ENCODE peak calls at places on chromosome 20, in five cellular contexts. One of them, this sample, is unnamed.

GRCh38 chr20:5400164-5400762 is 83.5 kb upstream of the PROKR2 start:
- DNase-seq in Right ventricle myocardium superior: no peak
- DNase-seq in activated CD4-positive, alpha-beta T cell treated with anti-CD3 and anti-CD28 coated beads, Interleukin-2, amount 50 U/mL, for 1 hour: no peak
- DNase-seq in effector CD4-positive, alpha-beta T cell: no peak
- DNase-seq in ovary: no peak
- DNase-seq in this sample: no peak

GRCh38 chr20:20821496-20822260 is 109.2 kb upstream of the RALGAPA2 start:
- DNase-seq in Right ventricle myocardium superior: no peak
- DNase-seq in ovary: no peak
- DNase-seq in effector CD4-positive, alpha-beta T cell: no peak
- DNase-seq in activated CD4-positive, alpha-beta T cell treated with anti-CD3 and anti-CD28 coated beads, Interleukin-2, amount 50 U/mL, for 1 hour: no peak
- DNase-seq in this sample: no peak

GRCh38 chr20:54476336-54476928 is 1.0 kb downstream of the DOK5 start:
- DNase-seq in Right ventricle myocardium superior: no peak
- DNase-seq in activated CD4-positive, alpha-beta T cell treated with anti-CD3 and anti-CD28 coated beads, Interleukin-2, amount 50 U/mL, for 1 hour: no peak
- DNase-seq in effector CD4-positive, alpha-beta T cell: no peak
- DNase-seq in ovary: peak
- DNase-seq in this sample: no peak

GRCh38 chr20:458766-459165 is 3.6 kb downstream of the TBC1D20 start:
- DNase-seq in effector CD4-positive, alpha-beta T cell: no peak
- DNase-seq in ovary: no peak
- DNase-seq in Right ventricle myocardium superior: no peak
- DNase-seq in activated CD4-positive, alpha-beta T cell treated with anti-CD3 and anti-CD28 coated beads, Interleukin-2, amount 50 U/mL, for 1 hour: no peak
- DNase-seq in this sample: no peak

GRCh38 chr20:53984354-53984753 is 86.0 kb downstream of the BCAS1 start:
- DNase-seq in ovary: no peak
- DNase-seq in activated CD4-positive, alpha-beta T cell treated with anti-CD3 and anti-CD28 coated beads, Interleukin-2, amount 50 U/mL, for 1 hour: no peak
- DNase-seq in Right ventricle myocardium superior: no peak
- DNase-seq in effector CD4-positive, alpha-beta T cell: no peak
- DNase-seq in this sample: peak

GRCh38 chr20:23235173-23236027 is 115.2 kb upstream of the NXT1 start:
- DNase-seq in effector CD4-positive, alpha-beta T cell: no peak
- DNase-seq in Right ventricle myocardium superior: peak
- DNase-seq in ovary: peak
- DNase-seq in activated CD4-positive, alpha-beta T cell treated with anti-CD3 and anti-CD28 coated beads, Interleukin-2, amount 50 U/mL, for 1 hour: no peak
- DNase-seq in this sample: peak

GRCh38 chr20:49766979-49767419 is 45.6 kb upstream of the SLC9A8 start:
- DNase-seq in activated CD4-positive, alpha-beta T cell treated with anti-CD3 and anti-CD28 coated beads, Interleukin-2, amount 50 U/mL, for 1 hour: no peak
- DNase-seq in effector CD4-positive, alpha-beta T cell: no peak
- DNase-seq in Right ventricle myocardium superior: no peak
- DNase-seq in ovary: no peak
- DNase-seq in this sample: no peak

GRCh38 chr20:1761116-1761515 is 103.5 kb upstream of the SIRPG start:
- DNase-seq in ovary: no peak
- DNase-seq in activated CD4-positive, alpha-beta T cell treated with anti-CD3 and anti-CD28 coated beads, Interleukin-2, amount 50 U/mL, for 1 hour: no peak
- DNase-seq in Right ventricle myocardium superior: no peak
- DNase-seq in effector CD4-positive, alpha-beta T cell: no peak
- DNase-seq in this sample: peak

GRCh38 chr20:60057866-60058807 is 99.9 kb downstream of the CDH26 start:
- DNase-seq in effector CD4-positive, alpha-beta T cell: no peak
- DNase-seq in Right ventricle myocardium superior: peak
- DNase-seq in ovary: no peak
- DNase-seq in activated CD4-positive, alpha-beta T cell treated with anti-CD3 and anti-CD28 coated beads, Interleukin-2, amount 50 U/mL, for 1 hour: no peak
- DNase-seq in this sample: peak

GRCh38 chr20:16018881-16019280 is 554.4 kb downstream of the KIF16B start:
- DNase-seq in effector CD4-positive, alpha-beta T cell: no peak
- DNase-seq in activated CD4-positive, alpha-beta T cell treated with anti-CD3 and anti-CD28 coated beads, Interleukin-2, amount 50 U/mL, for 1 hour: no peak
- DNase-seq in ovary: no peak
- DNase-seq in Right ventricle myocardium superior: no peak
- DNase-seq in this sample: peak

GRCh38 chr20:63873477-63873971 is 8.5 kb downstream of the TPD52L2 start:
- DNase-seq in ovary: no peak
- DNase-seq in activated CD4-positive, alpha-beta T cell treated with anti-CD3 and anti-CD28 coated beads, Interleukin-2, amount 50 U/mL, for 1 hour: no peak
- DNase-seq in effector CD4-positive, alpha-beta T cell: no peak
- DNase-seq in Right ventricle myocardium superior: peak
- DNase-seq in this sample: peak

GRCh38 chr20:58407201-58407873 is 18.3 kb downstream of the VAPB start:
- DNase-seq in effector CD4-positive, alpha-beta T cell: no peak
- DNase-seq in activated CD4-positive, alpha-beta T cell treated with anti-CD3 and anti-CD28 coated beads, Interleukin-2, amount 50 U/mL, for 1 hour: no peak
- DNase-seq in ovary: no peak
- DNase-seq in Right ventricle myocardium superior: no peak
- DNase-seq in this sample: no peak